ENCODE peak calls at places on chromosomes 4 and X, in six cellular contexts. B is endodermal cell, K is left ventricle myocardium inferior, A is H1, N is mucosa of descending colon, F is GM23248. T is an unnamed sample. For H3K36me3, the result is how much of the 10 kb centered on the place peaks cover.

GRCh38 chr4:119638359-119638758 is 9.8 kb upstream of the PDE5A start:
- DNase-seq in B (no peak), K (no peak), A (no peak), N (no peak), F (no peak), T (no peak)

GRCh38 chr4:80335554-80336358 is at the start of gene CFAP299:
- DNase-seq in B (peak), K (peak), A (peak), N (peak), F (peak), T (peak)

GRCh38 chr4:73856518-73856917 is 3.4 kb downstream of the PF4V1 start:
- DNase-seq in B (no peak), K (no peak), A (no peak), N (no peak), F (peak), T (no peak)

GRCh38 chr4:184688447-184688846 is 38.9 kb downstream of the PRIMPOL start:
- DNase-seq in B (peak), K (no peak), A (peak), N (no peak), F (peak), T (peak)

GRCh38 chr4:169958629-169959028 is 67.6 kb downstream of the MFAP3L start:
- DNase-seq in B (no peak), K (no peak), A (no peak), N (no peak), F (no peak), T (no peak)

GRCh38 chr4:79235074-79235473 is 90.8 kb downstream of the NAA11 start:
- DNase-seq in B (no peak), K (no peak), A (no peak), N (no peak), F (no peak), T (no peak)

GRCh38 chr4:156290811-156291210 is 337.1 kb upstream of the CTSO start:
- DNase-seq in B (no peak), K (no peak), A (no peak), N (no peak), F (peak), T (no peak)

GRCh38 chr4:35684755-35685154 is 559.6 kb downstream of the ARAP2 start:
- DNase-seq in B (no peak), K (no peak), A (no peak), N (no peak), F (no peak), T (peak)

GRCh38 chr4:10715696-10716095 is 31.1 kb upstream of the CLNK start:
- DNase-seq in B (no peak), K (no peak), A (no peak), N (no peak), F (peak), T (peak)

GRCh38 chrX:111431007-111431406 is 19.0 kb upstream of the DCX start:
- DNase-seq in B (no peak), K (no peak), A (no peak), N (no peak), F (no peak), T (no peak)

GRCh38 chrX:25523574-25523973 is 507.8 kb upstream of the ARX start:
- DNase-seq in B (peak), K (no peak), A (peak), N (no peak), F (peak), T (no peak)

GRCh38 chr4:188864741-188865140 is 725.5 kb downstream of the TRIML1 start:
- DNase-seq in B (no peak), K (no peak), A (no peak), N (no peak), F (no peak), T (no peak)

GRCh38 chr4:113050837-113051236 is 1.4 kb downstream of the ANK2 start:
- DNase-seq in B (no peak), K (no peak), A (no peak), N (no peak), F (no peak), T (no peak)

GRCh38 chr4:166991162-166991561 is 243.1 kb downstream of the SPOCK3 start:
- DNase-seq in B (no peak), K (no peak), A (no peak), N (no peak), F (no peak), T (no peak)

GRCh38 chr4:166128452-166128851 is 255.4 kb downstream of the TLL1 start:
- DNase-seq in B (no peak), K (no peak), A (no peak), N (no peak), F (no peak), T (no peak)

GRCh38 chrX:155263854-155264628 is at the start of gene RAB39B:
- DNase-seq in B (peak), K (peak), A (peak), N (peak), F (peak), T (peak)

GRCh38 chr4:87150498-87151261 is 69.7 kb downstream of the KLHL8 start:
- DNase-seq in B (peak), K (no peak), A (no peak), N (no peak), F (peak), T (peak)

GRCh38 chrX:10416424-10416823 is 204.0 kb downstream of the MID1 start:
- DNase-seq in B (no peak), K (no peak), A (no peak), N (no peak), F (no peak), T (no peak)

GRCh38 chr4:173243321-173243720 is 74.7 kb downstream of the GALNT7 start:
- DNase-seq in B (no peak), K (no peak), A (no peak), N (no peak), F (peak), T (peak)

GRCh38 chrX:120795301-120795700 is 80.4 kb downstream of the CT47B1 start:
- DNase-seq in B (no peak), K (no peak), A (no peak), N (no peak), F (peak), T (no peak)

GRCh38 chr4:57090099-57090498 is 20.1 kb downstream of the IGFBP7 start:
- DNase-seq in B (no peak), K (no peak), A (no peak), N (no peak), F (no peak), T (no peak)
- H3K36me3 ChIP-seq in B (under half), K (under half), A (under half), N (under half), F (under half), T (under half)

DNA sequence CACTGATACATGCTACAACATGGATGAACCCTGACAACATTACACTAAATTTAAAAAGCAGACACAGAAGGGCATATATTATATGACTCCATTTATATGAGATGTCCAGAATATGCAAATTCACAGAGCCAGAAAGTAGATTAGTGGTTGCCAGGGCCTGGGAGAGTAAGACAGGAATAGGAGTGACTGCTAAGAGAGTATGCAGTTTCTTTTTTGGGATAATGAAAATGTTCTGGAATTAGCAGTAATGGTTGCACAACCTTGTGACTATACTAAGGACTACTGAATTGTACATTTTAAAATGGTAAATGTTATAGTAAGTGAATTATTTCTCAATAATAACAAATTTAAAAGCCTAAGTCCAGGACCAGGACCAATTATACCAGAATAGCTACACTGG is 29.5 kb upstream of the NUP54 start:
- DNase-seq in B (no peak), K (no peak), A (no peak), N (no peak), F (peak), T (no peak)
- H3K36me3 ChIP-seq in B (under half), K (under half), A (under half), N (under half), F (under half), T (under half)

DNA sequence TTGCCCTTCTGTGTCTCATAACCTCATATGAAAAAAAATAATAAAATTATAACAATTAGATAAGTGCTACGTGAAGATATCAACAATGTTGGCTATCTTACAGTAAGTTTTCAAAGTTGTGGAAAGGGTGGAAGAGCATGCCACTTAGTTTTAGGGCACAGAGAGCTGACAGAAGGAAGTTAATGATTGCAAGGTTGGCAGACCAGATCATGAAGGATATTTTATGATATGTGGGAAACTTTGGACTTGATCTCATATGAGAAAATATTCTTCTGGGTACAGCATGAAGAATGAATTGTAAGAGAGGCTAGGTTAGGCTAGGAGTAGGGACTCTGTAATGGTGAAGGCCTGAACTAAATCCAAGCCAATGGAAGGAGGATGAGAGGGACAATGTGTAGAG is 34.5 kb downstream of the MGAT4D start:
- DNase-seq in B (no peak), K (no peak), A (no peak), N (no peak), F (no peak), T (no peak)
- H3K36me3 ChIP-seq in B (under half), K (under half), A (under half), N (under half), F (under half), T (under half)

GRCh38 chrX:53190363-53190960 is 34.5 kb downstream of the KDM5C start:
- DNase-seq in B (peak), K (no peak), A (no peak), N (no peak), F (peak), T (peak)
- H3K36me3 ChIP-seq in B (under half), K (under half), A (under half), N (under half), F (under half), T (under half)

GRCh38 chr4:56405016-56405415 is 17.7 kb upstream of the AASDH start:
- DNase-seq in B (no peak), K (no peak), A (no peak), N (no peak), F (no peak), T (no peak)
- H3K36me3 ChIP-seq in B (half or more), K (under half), A (half or more), N (under half), F (under half), T (under half)

T was measured in mesenchymal stem cell.